ENCODE peak calls at places on chromosome 21, in six cellular contexts. One of them, this sample, is unnamed.

GRCh38 chr21:30839304-30839703 is 9.7 kb upstream of the KRTAP7-1 start:
- DNase-seq in activated CD8-positive, alpha-beta T cell treated with anti-CD3 and anti-CD28 coated beads for 36 hours: peak; percentile 62
- DNase-seq in activated CD8-positive, alpha-beta memory T cell treated with anti-CD3 and anti-CD28 coated beads, Interleukin-2, amount 50 U/mL, for 48 hours: peak; percentile 54
- DNase-seq in amygdala: no peak
- DNase-seq in heart left ventricle: no peak
- DNase-seq in substantia nigra: no peak
- DNase-seq in this sample: no peak

GRCh38 chr21:34614443-34614692 is 545 bp downstream of the RCAN1 start:
- DNase-seq in activated CD8-positive, alpha-beta T cell treated with anti-CD3 and anti-CD28 coated beads for 36 hours: no peak
- DNase-seq in activated CD8-positive, alpha-beta memory T cell treated with anti-CD3 and anti-CD28 coated beads, Interleukin-2, amount 50 U/mL, for 48 hours: no peak
- DNase-seq in amygdala: no peak
- DNase-seq in heart left ventricle: no peak
- DNase-seq in substantia nigra: no peak
- DNase-seq in this sample: no peak

GRCh38 chr21:36446296-36446695 is 33.6 kb downstream of the CLDN14 start:
- DNase-seq in activated CD8-positive, alpha-beta T cell treated with anti-CD3 and anti-CD28 coated beads for 36 hours: no peak
- DNase-seq in activated CD8-positive, alpha-beta memory T cell treated with anti-CD3 and anti-CD28 coated beads, Interleukin-2, amount 50 U/mL, for 48 hours: no peak
- DNase-seq in amygdala: no peak
- DNase-seq in heart left ventricle: no peak
- DNase-seq in substantia nigra: no peak
- DNase-seq in this sample: no peak

GRCh38 chr21:17461582-17461981 is 51.3 kb upstream of the CXADR start:
- DNase-seq in activated CD8-positive, alpha-beta T cell treated with anti-CD3 and anti-CD28 coated beads for 36 hours: no peak
- DNase-seq in activated CD8-positive, alpha-beta memory T cell treated with anti-CD3 and anti-CD28 coated beads, Interleukin-2, amount 50 U/mL, for 48 hours: no peak
- DNase-seq in amygdala: no peak
- DNase-seq in heart left ventricle: no peak
- DNase-seq in substantia nigra: no peak
- DNase-seq in this sample: no peak

GRCh38 chr21:39660191-39660590 is 47.5 kb downstream of the B3GALT5 start:
- DNase-seq in activated CD8-positive, alpha-beta T cell treated with anti-CD3 and anti-CD28 coated beads for 36 hours: no peak
- DNase-seq in activated CD8-positive, alpha-beta memory T cell treated with anti-CD3 and anti-CD28 coated beads, Interleukin-2, amount 50 U/mL, for 48 hours: no peak
- DNase-seq in amygdala: no peak
- DNase-seq in heart left ventricle: peak; percentile 55
- DNase-seq in substantia nigra: no peak
- DNase-seq in this sample: peak; percentile 43

GRCh38 chr21:17746920-17747319 is 72.2 kb downstream of the C21orf91 start:
- DNase-seq in activated CD8-positive, alpha-beta T cell treated with anti-CD3 and anti-CD28 coated beads for 36 hours: no peak
- DNase-seq in activated CD8-positive, alpha-beta memory T cell treated with anti-CD3 and anti-CD28 coated beads, Interleukin-2, amount 50 U/mL, for 48 hours: no peak
- DNase-seq in amygdala: no peak
- DNase-seq in heart left ventricle: no peak
- DNase-seq in substantia nigra: no peak
- DNase-seq in this sample: no peak

GRCh38 chr21:41571938-41572510 is 64.1 kb upstream of the TMPRSS2 start:
- DNase-seq in activated CD8-positive, alpha-beta T cell treated with anti-CD3 and anti-CD28 coated beads for 36 hours: no peak
- DNase-seq in activated CD8-positive, alpha-beta memory T cell treated with anti-CD3 and anti-CD28 coated beads, Interleukin-2, amount 50 U/mL, for 48 hours: no peak
- DNase-seq in amygdala: no peak
- DNase-seq in heart left ventricle: no peak
- DNase-seq in substantia nigra: no peak
- DNase-seq in this sample: no peak

GRCh38 chr21:42466700-42467612 is 29.1 kb downstream of the RSPH1 start:
- DNase-seq in activated CD8-positive, alpha-beta T cell treated with anti-CD3 and anti-CD28 coated beads for 36 hours: peak; percentile 51
- DNase-seq in activated CD8-positive, alpha-beta memory T cell treated with anti-CD3 and anti-CD28 coated beads, Interleukin-2, amount 50 U/mL, for 48 hours: peak; percentile 38
- DNase-seq in amygdala: no peak
- DNase-seq in heart left ventricle: no peak
- DNase-seq in substantia nigra: no peak
- DNase-seq in this sample: peak; percentile 44

GRCh38 chr21:33244082-33244780 is 14.5 kb downstream of the IFNAR2 start:
- DNase-seq in activated CD8-positive, alpha-beta T cell treated with anti-CD3 and anti-CD28 coated beads for 36 hours: peak; percentile 23
- DNase-seq in activated CD8-positive, alpha-beta memory T cell treated with anti-CD3 and anti-CD28 coated beads, Interleukin-2, amount 50 U/mL, for 48 hours: no peak
- DNase-seq in amygdala: no peak
- DNase-seq in heart left ventricle: no peak
- DNase-seq in substantia nigra: no peak
- DNase-seq in this sample: no peak

GRCh38 chr21:24590261-24590660 is 1017.0 kb downstream of the MRPL39 start:
- DNase-seq in activated CD8-positive, alpha-beta T cell treated with anti-CD3 and anti-CD28 coated beads for 36 hours: no peak
- DNase-seq in activated CD8-positive, alpha-beta memory T cell treated with anti-CD3 and anti-CD28 coated beads, Interleukin-2, amount 50 U/mL, for 48 hours: no peak
- DNase-seq in amygdala: no peak
- DNase-seq in heart left ventricle: no peak
- DNase-seq in substantia nigra: no peak
- DNase-seq in this sample: no peak

GRCh38 chr21:42559326-42559725 is 45.7 kb downstream of the SLC37A1 start:
- DNase-seq in activated CD8-positive, alpha-beta T cell treated with anti-CD3 and anti-CD28 coated beads for 36 hours: no peak
- DNase-seq in activated CD8-positive, alpha-beta memory T cell treated with anti-CD3 and anti-CD28 coated beads, Interleukin-2, amount 50 U/mL, for 48 hours: no peak
- DNase-seq in amygdala: no peak
- DNase-seq in heart left ventricle: no peak
- DNase-seq in substantia nigra: no peak
- DNase-seq in this sample: no peak

GRCh38 chr21:41480086-41480690 is 27.8 kb downstream of the TMPRSS2 start:
- DNase-seq in activated CD8-positive, alpha-beta T cell treated with anti-CD3 and anti-CD28 coated beads for 36 hours: no peak
- DNase-seq in activated CD8-positive, alpha-beta memory T cell treated with anti-CD3 and anti-CD28 coated beads, Interleukin-2, amount 50 U/mL, for 48 hours: no peak
- DNase-seq in amygdala: no peak
- DNase-seq in heart left ventricle: no peak
- DNase-seq in substantia nigra: no peak
- DNase-seq in this sample: no peak

This sample was measured in NCI-H510A treated with DMSO at 0.1 percent for 48 hours.